ENCODE peak calls at places on chromosomes 11 and 22, in four cellular contexts. P, E, Y and W are unnamed samples. For H3K9me2, the result is how much of the 10 kb centered on the place peaks cover.

GRCh38 chr11:725624-726202 is 19.7 kb downstream of the EPS8L2 start:
- DNase-seq in E (peak), P (no peak), Y (no peak), W (no peak)

GRCh38 chr11:32052218-32052617 is 38.7 kb upstream of the RCN1 start:
- DNase-seq in Y (peak), P (peak), E (peak), W (peak)

GRCh38 chr11:15590131-15590530 is 475.4 kb downstream of the INSC start:
- DNase-seq in E (no peak), P (no peak), Y (peak), W (no peak)

GRCh38 chr11:119218141-119218878 is 12.2 kb downstream of the CBL start:
- DNase-seq in Y (peak), P (peak), E (no peak), W (peak)

GRCh38 chr11:76835928-76836612 is 24.6 kb upstream of the ACER3 start:
- DNase-seq in P (no peak), E (no peak), Y (peak), W (peak)

GRCh38 chr11:102623998-102624397 is 1.1 kb downstream of the MMP20 start:
- DNase-seq in P (no peak), Y (no peak), E (no peak), W (no peak)

GRCh38 chr22:42134033-42135020 is 3.7 kb upstream of the CYP2D6 start:
- DNase-seq in Y (no peak), P (no peak), E (no peak), W (no peak)

GRCh38 chr22:35043251-35043931 is 22.6 kb upstream of the ISX start:
- DNase-seq in E (peak), P (no peak), Y (peak), W (peak)

GRCh38 chr11:6413791-6414231 is 5.1 kb downstream of the APBB1 start:
- DNase-seq in Y (peak), P (no peak), E (no peak), W (no peak)

GRCh38 chr11:114284914-114285313 is 11.3 kb upstream of the NNMT start:
- DNase-seq in E (no peak), P (no peak), Y (no peak), W (no peak)

GRCh38 chr11:120339394-120339890 is 3.2 kb downstream of the ARHGEF12 start:
- DNase-seq in Y (peak), E (peak), P (no peak), W (peak)

GRCh38 chr11:120334332-120334731 is 1.9 kb upstream of the ARHGEF12 start:
- DNase-seq in E (no peak), Y (no peak), P (no peak), W (no peak)

GRCh38 chr22:46349238-46349637 is 13.7 kb downstream of the TRMU start:
- DNase-seq in E (no peak), Y (no peak), P (no peak), W (no peak)

GRCh38 chr11:35855685-35856084 is 88.2 kb upstream of the LDLRAD3 start:
- DNase-seq in Y (no peak), P (no peak), E (no peak), W (no peak)

GRCh38 chr11:41578421-41579047 is 119.1 kb upstream of the LRRC4C start:
- DNase-seq in Y (no peak), P (no peak), E (peak), W (peak)

GRCh38 chr22:24164823-24165379 is 16.4 kb upstream of the SUSD2 start:
- DNase-seq in P (no peak), E (no peak), Y (no peak), W (no peak)

GRCh38 chr11:111185259-111185658 is 60.3 kb upstream of the POU2AF2 start:
- DNase-seq in P (no peak), Y (peak), E (no peak), W (no peak)

GRCh38 chr22:46537221-46537945 is at the start of gene CELSR1:
- DNase-seq in P (no peak), E (no peak), Y (peak), W (peak)

GRCh38 chr11:116119158-116119557 is 614.9 kb upstream of the CADM1 start:
- DNase-seq in Y (no peak), P (no peak), E (no peak), W (no peak)

GRCh38 chr11:78961186-78961782 is 386.6 kb upstream of the NARS2 start:
- DNase-seq in P (peak), E (peak), Y (peak), W (peak)

GRCh38 chr11:74417379-74417804 is 19.2 kb upstream of the PGM2L1 start:
- DNase-seq in E (no peak), P (no peak), Y (no peak), W (peak)

GRCh38 chr11:72969894-72970335 is 155.7 kb downstream of the ATG16L2 start:
- DNase-seq in E (peak), Y (peak), P (no peak), W (peak)

GRCh38 chr11:119666463-119667131 is 62.4 kb downstream of the NECTIN1 start:
- DNase-seq in E (peak), Y (peak), P (peak), W (peak)

GRCh38 chr22:46159212-46159611 is 8.9 kb downstream of the PPARA start:
- DNase-seq in Y (no peak), E (no peak), P (no peak), W (no peak)

GRCh38 chr22:27387561-27387960 is 414.0 kb downstream of the MN1 start:
- DNase-seq in Y (no peak), E (no peak), P (no peak), W (no peak)

GRCh38 chr11:93614111-93614784 is 47.2 kb upstream of the CEP295 start:
- DNase-seq in P (peak), Y (peak), E (no peak), W (no peak)

GRCh38 chr11:28105869-28106268 is 2.1 kb downstream of the KIF18A start:
- DNase-seq in E (no peak), P (no peak), Y (no peak), W (no peak)

GRCh38 chr11:86999859-87000753 is 37.6 kb upstream of the TMEM135 start:
- DNase-seq in E (no peak), Y (peak), P (no peak), W (peak)

GRCh38 chr22:39283312-39284141 is 35.9 kb downstream of the RPL3 start:
- DNase-seq in P (no peak), E (no peak), Y (no peak), W (no peak)

GRCh38 chr11:115497303-115497702 is 6.9 kb downstream of the CADM1 start:
- DNase-seq in Y (no peak), E (peak), P (no peak), W (no peak)

GRCh38 chr22:39234157-39234793 is 10.5 kb downstream of the PDGFB start:
- DNase-seq in E (no peak), P (no peak), Y (no peak), W (no peak)

GRCh38 chr11:2554338-2555240 is 109.8 kb downstream of the KCNQ1 start:
- DNase-seq in P (no peak), Y (no peak), E (no peak), W (no peak)

GRCh38 chr11:132898676-132899075 is 633.6 kb downstream of the OPCML start:
- DNase-seq in Y (no peak), E (no peak), P (no peak), W (no peak)
- H3K9me2 ChIP-seq in Y (under half), E (under half), P (under half), W (under half)

DNA sequence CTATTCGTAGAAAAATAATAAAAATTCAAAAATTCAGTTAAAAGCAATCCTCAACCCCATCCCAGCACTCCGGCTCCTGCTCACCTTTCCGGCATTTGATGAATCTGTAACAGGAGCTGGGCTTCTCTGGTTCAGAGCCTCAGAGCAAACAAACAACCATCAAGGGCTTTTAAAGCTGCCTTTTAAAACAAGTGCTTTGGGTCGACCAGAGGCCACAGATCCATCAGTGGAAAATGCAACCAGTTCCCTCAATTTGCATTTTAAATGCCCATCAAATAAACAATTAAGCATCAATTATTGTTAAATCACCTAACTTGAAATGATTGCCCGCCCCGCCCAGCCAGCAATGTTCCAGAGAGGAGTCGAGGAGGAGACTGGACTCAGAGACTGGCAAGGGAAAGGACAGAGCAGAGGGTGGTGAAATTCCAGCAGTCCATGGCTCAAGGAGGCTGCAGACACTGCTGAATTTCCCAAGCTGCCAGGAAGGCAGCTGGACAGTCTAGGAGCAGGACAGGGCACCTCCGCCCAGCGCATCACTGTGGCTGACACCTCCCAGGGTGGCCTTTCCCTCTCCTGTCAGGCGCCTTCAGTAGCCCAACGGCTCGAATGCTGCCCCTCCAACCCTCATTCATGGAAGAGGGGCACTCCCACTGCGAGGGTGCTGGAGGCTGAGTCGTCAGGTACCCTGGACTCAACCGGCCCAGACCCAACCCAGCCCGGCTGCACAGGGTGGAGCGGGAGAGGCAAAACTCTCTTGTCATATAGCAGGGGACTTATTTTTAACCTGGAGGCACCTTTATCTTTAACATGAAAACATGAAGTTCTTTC is 7.4 kb downstream of the FXYD6 start:
- DNase-seq in Y (no peak), E (no peak), P (no peak), W (no peak)
- H3K27ac ChIP-seq in Y (no peak), E (no peak), P (no peak), W (no peak)

GRCh38 chr11:132898021-132898420 is 634.3 kb downstream of the OPCML start:
- DNase-seq in E (no peak), Y (no peak), P (no peak), W (no peak)
- H3K9me2 ChIP-seq in E (under half), Y (under half), P (under half), W (under half)

GRCh38 chr11:110123003-110123402 is 29.8 kb downstream of the ZC3H12C start:
- DNase-seq in E (no peak), Y (peak), P (no peak), W (no peak)
- H3K27ac ChIP-seq in E (no peak), Y (no peak), P (no peak), W (no peak)

DNA sequence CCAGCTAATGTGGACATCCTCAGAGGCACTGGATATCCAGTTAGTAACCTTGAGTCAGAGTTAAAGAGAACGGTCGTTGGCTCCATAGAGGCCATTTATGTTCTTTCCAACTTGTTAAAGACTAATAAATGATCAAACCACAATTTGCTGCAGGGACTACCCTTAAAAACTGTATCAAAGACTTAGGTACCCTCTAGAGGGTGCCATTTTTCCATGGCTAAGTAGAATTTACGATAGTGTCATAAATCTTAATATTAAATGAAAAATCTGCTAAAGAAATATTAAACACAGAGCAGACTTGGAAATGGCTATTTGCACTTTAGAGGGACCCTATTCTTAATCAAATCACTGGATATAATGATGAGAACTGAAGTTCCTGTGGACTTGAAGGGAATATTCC is 685.2 kb upstream of the CHORDC1 start:
- DNase-seq in E (no peak), Y (no peak), P (no peak), W (peak)
- H3K9me2 ChIP-seq in E (under half), Y (under half), P (under half), W (under half)

GRCh38 chr11:8809185-8809584 is 101.8 kb upstream of the AKIP1 start:
- DNase-seq in E (no peak), P (no peak), Y (peak), W (no peak)

GRCh38 chr11:8808226-8808585 is 102.8 kb upstream of the AKIP1 start:
- DNase-seq in E (no peak), P (no peak), Y (no peak), W (no peak)

GRCh38 chr11:8807544-8808225 is 103.3 kb upstream of the AKIP1 start:
- DNase-seq in P (no peak), E (no peak), Y (peak), W (no peak)

GRCh38 chr11:8805256-8805655 is 105.7 kb upstream of the AKIP1 start:
- DNase-seq in P (no peak), E (no peak), Y (no peak), W (no peak)

DNA sequence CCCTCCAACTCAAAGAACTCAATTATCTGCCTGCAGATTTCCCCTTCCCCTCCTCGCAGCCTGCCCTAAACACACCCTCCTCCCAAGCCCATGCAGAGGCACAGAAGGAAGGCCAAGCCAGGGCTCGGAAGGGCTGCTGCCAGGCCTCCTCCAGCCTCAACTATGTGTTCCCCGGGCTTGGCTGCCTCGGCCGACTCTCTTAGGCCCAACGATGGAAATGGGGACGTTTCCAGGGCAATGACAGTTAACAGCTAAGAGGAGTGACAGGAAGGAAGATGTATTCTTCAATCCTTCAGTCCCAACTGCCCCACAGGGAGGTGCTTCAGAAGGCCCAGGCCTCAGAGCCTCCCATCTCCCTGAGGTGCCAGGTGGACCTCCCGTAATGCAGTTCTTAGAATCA is 104.0 kb upstream of the AKIP1 start:
- DNase-seq in E (no peak), P (no peak), Y (no peak), W (no peak)
- H3K27ac ChIP-seq in E (no peak), P (no peak), Y (peak), W (no peak)